ENCODE peak calls at places on chromosomes 16 and 17, in ten cellular contexts. H, D, X, O, J, G, B, M, K and V are unnamed samples.

GRCh38 chr16:87602005-87602790 is at the start of gene JPH3:
- DNase-seq in H (no peak), D (no peak), X (no peak), O (no peak), J (no peak), G (no peak), B (no peak), M (no peak), K (peak; percentile 38), V (no peak)

GRCh38 chr17:68222586-68222985 is 25.3 kb upstream of the AMZ2 start:
- DNase-seq in H (no peak), D (no peak), X (no peak), O (no peak), J (no peak), G (no peak), B (no peak), M (no peak), K (no peak), V (no peak)

GRCh38 chr17:68198931-68199836 is 48.7 kb upstream of the AMZ2 start:
- DNase-seq in H (peak; percentile 41), D (no peak), X (no peak), O (no peak), J (no peak), G (no peak), B (no peak), M (no peak), K (no peak), V (no peak)

GRCh38 chr17:68707032-68707431 is 105.9 kb upstream of the FAM20A start:
- DNase-seq in H (no peak), D (no peak), X (no peak), O (no peak), J (no peak), G (no peak), B (peak; percentile 55), M (peak; percentile 56), K (no peak), V (no peak)

GRCh38 chr17:80029235-80029974 is 6.3 kb downstream of the TBC1D16 start:
- DNase-seq in H (no peak), D (peak; percentile 87), X (peak; percentile 93), O (peak; percentile 89), J (peak; percentile 77), G (peak; percentile 68), B (peak; percentile 89), M (peak; percentile 72), K (peak; percentile 78), V (peak; percentile 95)

GRCh38 chr17:29162082-29162908 is 17.9 kb downstream of the MYO18A start:
- DNase-seq in H (no peak), D (no peak), X (no peak), O (no peak), J (no peak), G (no peak), B (no peak), M (no peak), K (no peak), V (no peak)

GRCh38 chr17:77528516-77529327 is 388.0 kb downstream of the SEC14L1 start:
- DNase-seq in H (no peak), D (peak; percentile 25), X (peak; percentile 46), O (no peak), J (no peak), G (no peak), B (no peak), M (no peak), K (no peak), V (no peak)

GRCh38 chr16:19926449-19927390 is 42.1 kb upstream of the GPRC5B start:
- DNase-seq in H (no peak), D (no peak), X (no peak), O (no peak), J (no peak), G (no peak), B (peak; percentile 89), M (peak; percentile 88), K (no peak), V (no peak)

GRCh38 chr16:89319883-89320716 is 102.6 kb downstream of the ZNF778 start:
- DNase-seq in H (peak; percentile 82), D (no peak), X (peak; percentile 87), O (peak; percentile 79), J (peak; percentile 51), G (peak; percentile 38), B (peak; percentile 71), M (peak; percentile 87), K (no peak), V (peak; percentile 77)

GRCh38 chr17:75995385-75995925 is 5.2 kb upstream of the CDK3 start:
- DNase-seq in H (no peak), D (no peak), X (peak; percentile 1), O (no peak), J (no peak), G (no peak), B (no peak), M (no peak), K (no peak), V (no peak)

GRCh38 chr16:14172200-14172805 is 101.2 kb downstream of the MRTFB start:
- DNase-seq in H (no peak), D (no peak), X (no peak), O (no peak), J (no peak), G (no peak), B (peak; percentile 74), M (peak; percentile 47), K (no peak), V (no peak)

DNA sequence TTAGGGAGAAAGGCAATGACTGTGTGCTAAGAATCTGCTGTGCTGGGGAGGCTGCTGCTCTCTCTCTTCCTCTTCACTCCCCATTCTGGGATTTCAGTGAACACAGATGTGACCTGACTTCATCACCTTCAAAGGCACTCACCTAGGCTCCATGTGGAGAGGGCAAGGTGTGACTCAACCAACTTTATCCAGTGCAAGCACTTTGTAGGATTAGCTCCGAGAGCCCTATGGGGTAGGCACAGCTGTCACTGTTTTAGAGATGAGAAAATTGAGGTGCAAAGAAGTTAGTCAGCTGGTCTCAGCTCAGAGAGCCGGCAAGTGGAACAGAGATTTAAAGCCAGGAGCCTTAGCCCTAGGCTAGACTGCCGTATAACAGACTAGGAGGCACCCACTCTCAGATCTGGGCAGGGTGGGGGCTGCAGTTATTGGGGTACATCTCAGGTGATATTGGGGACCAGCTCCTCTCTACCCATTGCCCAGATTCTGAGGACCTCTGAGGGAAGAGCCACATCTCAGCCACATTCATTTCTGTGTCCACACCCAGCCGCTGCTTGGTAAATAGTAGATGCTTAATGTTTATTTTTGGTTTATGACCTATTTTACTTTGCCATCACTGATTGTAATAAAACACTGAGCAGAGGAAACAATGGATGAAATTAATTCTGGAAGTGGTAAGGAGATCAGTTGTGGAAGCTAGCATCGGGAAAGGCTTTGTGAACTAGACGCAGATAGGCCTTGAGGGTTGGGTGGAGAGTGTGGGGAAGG is 138.8 kb downstream of the CCDC182 start:
- DNase-seq in H (no peak), D (no peak), X (peak; percentile 4), O (no peak), J (no peak), G (no peak), B (no peak), M (no peak), K (no peak), V (no peak)
- H3K4me1 ChIP-seq in H (peaks cover 20% of the 10 kb centered on the region), D (peaks cover 39% of the 10 kb centered on the region), X (peaks cover 40% of the 10 kb centered on the region), O (peaks cover 52% of the 10 kb centered on the region), J (peaks cover 34% of the 10 kb centered on the region), G (peaks cover 21% of the 10 kb centered on the region), B (peaks cover 22% of the 10 kb centered on the region), M (peaks cover 6% of the 10 kb centered on the region), K (peaks cover 36% of the 10 kb centered on the region), V (peaks cover 26% of the 10 kb centered on the region)

DNA sequence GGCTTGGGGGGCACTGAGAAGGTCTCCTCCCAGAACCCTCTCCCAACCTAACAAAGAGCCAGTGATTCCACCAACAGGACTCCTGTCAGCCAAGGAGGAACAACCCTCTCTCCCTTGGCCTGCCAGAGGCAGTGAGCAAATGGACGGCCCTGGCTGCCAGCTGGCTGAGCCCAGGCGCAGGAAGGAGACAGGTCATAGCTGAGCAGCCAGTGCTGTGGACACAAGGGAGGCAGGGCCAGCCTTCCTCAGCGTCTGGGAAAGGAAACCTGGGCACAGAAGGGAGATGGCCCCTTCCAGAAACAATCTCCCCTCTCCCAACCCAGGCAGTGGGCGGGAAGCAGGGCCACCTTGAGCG is 2.1 kb downstream of the MPO start:
- DNase-seq in H (no peak), D (peak; percentile 39), X (peak; percentile 83), O (peak; percentile 68), J (no peak), G (no peak), B (no peak), M (no peak), K (no peak), V (peak; percentile 59)
- H3K4me3 ChIP-seq in H (no peak overlapping the region), D (peak overlapping the region; percentile 54), X (peak overlapping the region; percentile 60), O (peak overlapping the region; percentile 47), J (peak overlapping the region; percentile 22), G (peak overlapping the region; percentile 30), B (no peak overlapping the region), M (no peak overlapping the region), K (peak overlapping the region; percentile 23), V (peak overlapping the region; percentile 33)

GRCh38 chr16:72427001-72427785 is 255.2 kb upstream of the PMFBP1 start:
- DNase-seq in H (no peak), D (no peak), X (no peak), O (no peak), J (no peak), G (no peak), B (no peak), M (no peak), K (no peak), V (no peak)
- TF ChIP-seq CTCF in H (no peak), D (no peak), X (no peak), O (no peak), J (no peak), G (no peak), B (no peak), M (no peak), K (no peak), V (no peak)

GRCh38 chr17:41126412-41126811 is 2.4 kb upstream of the KRTAP4-12 start:
- DNase-seq in H (no peak), D (no peak), X (no peak), O (no peak), J (no peak), G (no peak), B (no peak), M (no peak), K (no peak), V (no peak)

GRCh38 chr17:41116292-41116691 is 1.9 kb downstream of the KRTAP4-11 start:
- DNase-seq in H (no peak), D (no peak), X (no peak), O (no peak), J (no peak), G (no peak), B (no peak), M (no peak), K (no peak), V (no peak)

GRCh38 chr17:41118721-41119120 is 548 bp upstream of the KRTAP4-11 start:
- DNase-seq in H (no peak), D (no peak), X (no peak), O (no peak), J (no peak), G (no peak), B (no peak), M (peak; percentile 18), K (no peak), V (no peak)

GRCh38 chr17:41125064-41125463 is 1.1 kb upstream of the KRTAP4-12 start:
- DNase-seq in H (no peak), D (no peak), X (no peak), O (no peak), J (no peak), G (no peak), B (no peak), M (no peak), K (no peak), V (no peak)

DNA sequence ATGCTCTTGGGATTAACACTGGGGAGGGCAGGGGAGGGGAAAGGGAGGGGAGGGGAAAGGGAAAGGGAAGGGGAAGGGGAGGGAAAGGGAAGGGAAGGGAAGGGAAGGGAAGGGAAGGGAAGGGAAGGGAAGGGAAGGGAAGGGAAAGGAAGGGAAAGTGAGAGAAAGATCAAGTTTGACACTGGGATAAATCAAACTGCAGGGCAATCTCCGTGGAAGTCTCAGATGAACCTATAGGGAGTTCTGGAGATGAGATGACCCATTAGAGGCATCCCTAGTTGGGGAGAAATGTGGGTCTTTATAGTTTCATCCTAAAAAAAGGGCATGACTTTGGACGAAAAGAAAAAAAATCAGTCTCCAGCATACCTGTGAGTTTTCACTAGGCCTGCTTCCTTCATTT is 2.2 kb downstream of the KRTAP4-12 start:
- DNase-seq in H (no peak), D (no peak), X (no peak), O (no peak), J (no peak), G (no peak), B (no peak), M (no peak), K (no peak), V (no peak)
- H3K4me1 ChIP-seq in H (no peaks in the 10 kb centered on the region), D (no peaks in the 10 kb centered on the region), X (no peaks in the 10 kb centered on the region), O (no peaks in the 10 kb centered on the region), J (no peaks in the 10 kb centered on the region), G (no peaks in the 10 kb centered on the region), B (no peaks in the 10 kb centered on the region), M (no peaks in the 10 kb centered on the region), K (no peaks in the 10 kb centered on the region), V (no peaks in the 10 kb centered on the region)